ENCODE peak calls at places on chromosomes 12 and 14, in seven cellular contexts. I is GM12891, J is GM23338, H is HL-60, S is breast epithelium, D is stomach, F is prostate gland. V is an unnamed sample.

GRCh38 chr12:62834406-62834805 is 100.5 kb downstream of the PPM1H start:
- DNase-seq in S (no peak), J (no peak), F (no peak), D (no peak), H (no peak), I (no peak), V (no peak)

GRCh38 chr12:76706099-76706498 is 57.8 kb upstream of the ZDHHC17 start:
- DNase-seq in D (no peak), J (no peak), S (no peak), F (no peak), H (no peak), I (no peak), V (no peak)

GRCh38 chr12:116142936-116143882 is 134.3 kb downstream of the MED13L start:
- DNase-seq in S (no peak), H (no peak), F (no peak), D (no peak), I (no peak), J (no peak), V (peak; percentile 78)

GRCh38 chr14:34721129-34721528 is 6.7 kb upstream of the CFL2 start:
- DNase-seq in D (no peak), I (no peak), F (no peak), S (no peak), J (no peak), H (no peak), V (no peak)

GRCh38 chr14:95545769-95546168 is 10.9 kb downstream of the GLRX5 start:
- DNase-seq in D (no peak), J (no peak), H (no peak), S (no peak), I (no peak), F (no peak), V (no peak)

GRCh38 chr12:62801796-62802195 is 133.2 kb downstream of the PPM1H start:
- DNase-seq in D (no peak), F (no peak), J (no peak), H (no peak), S (no peak), I (no peak), V (no peak)

GRCh38 chr14:96221841-96222240 is 17.2 kb downstream of the BDKRB2 start:
- DNase-seq in I (no peak), H (no peak), J (no peak), F (no peak), S (no peak), D (no peak), V (no peak)

GRCh38 chr14:76080009-76080408 is 71.7 kb upstream of the GPATCH2L start:
- DNase-seq in H (no peak), S (no peak), F (no peak), J (no peak), I (no peak), D (no peak), V (no peak)

GRCh38 chr12:3172124-3173007 is 95.2 kb downstream of the TSPAN9 start:
- DNase-seq in D (no peak), H (no peak), S (no peak), I (no peak), J (peak; percentile 44), F (no peak), V (no peak)

GRCh38 chr12:119072463-119072862 is 91.1 kb downstream of the SRRM4 start:
- DNase-seq in I (no peak), H (no peak), S (no peak), J (no peak), F (no peak), D (no peak), V (no peak)

GRCh38 chr12:4813741-4814140 is 93.5 kb downstream of the GALNT8 start:
- DNase-seq in H (no peak), F (no peak), S (no peak), D (no peak), J (no peak), I (no peak), V (no peak)

GRCh38 chr12:48022676-48023385 is 18.6 kb upstream of the COL2A1 start:
- DNase-seq in F (peak; percentile 52), D (peak; percentile 65), S (no peak), J (peak; percentile 67), H (no peak), I (no peak), V (no peak)

GRCh38 chr14:67705211-67705610 is 3.5 kb downstream of the RDH12 start:
- DNase-seq in I (no peak), H (no peak), F (no peak), J (no peak), D (no peak), S (no peak), V (no peak)

GRCh38 chr12:126907900-126908764 is 1358.8 kb upstream of the TMEM132C start:
- DNase-seq in H (no peak), J (no peak), S (no peak), I (no peak), F (no peak), D (no peak), V (no peak)

GRCh38 chr12:120538281-120539156 is 4.4 kb downstream of the RNF10 start:
- DNase-seq in J (no peak), F (no peak), I (no peak), S (peak; percentile 64), D (peak; percentile 66), H (no peak), V (no peak)

GRCh38 chr14:36505193-36505815 is 14.7 kb downstream of the NKX2-1 start:
- DNase-seq in J (peak; percentile 77), H (no peak), I (no peak), F (no peak), D (no peak), S (no peak), V (no peak)

GRCh38 chr12:74021937-74022336 is 515.7 kb upstream of the ATXN7L3B start:
- DNase-seq in H (peak; percentile 5), S (no peak), J (peak; percentile 91), I (no peak), F (no peak), D (peak; percentile 48), V (no peak)

GRCh38 chr14:100304825-100305445 is 1.3 kb downstream of the SLC25A29 start:
- DNase-seq in D (peak; percentile 88), H (no peak), J (peak; percentile 87), F (peak; percentile 86), S (no peak), I (no peak), V (no peak)

GRCh38 chr14:100307215-100308111 is 1.2 kb upstream of the SLC25A29 start:
- DNase-seq in D (peak; percentile 46), F (no peak), J (peak; percentile 66), H (no peak), S (no peak), I (peak; percentile 39), V (no peak)

GRCh38 chr14:100305446-100306255 is 593 bp downstream of the SLC25A29 start:
- DNase-seq in I (no peak), D (peak; percentile 43), J (peak; percentile 63), F (peak; percentile 30), H (no peak), S (no peak), V (no peak)

GRCh38 chr14:100306506-100307214 is 416 bp upstream of the SLC25A29 start:
- DNase-seq in S (peak; percentile 77), D (peak; percentile 90), J (peak; percentile 97), H (peak; percentile 78), I (peak; percentile 95), F (peak; percentile 92), V (no peak)

DNA sequence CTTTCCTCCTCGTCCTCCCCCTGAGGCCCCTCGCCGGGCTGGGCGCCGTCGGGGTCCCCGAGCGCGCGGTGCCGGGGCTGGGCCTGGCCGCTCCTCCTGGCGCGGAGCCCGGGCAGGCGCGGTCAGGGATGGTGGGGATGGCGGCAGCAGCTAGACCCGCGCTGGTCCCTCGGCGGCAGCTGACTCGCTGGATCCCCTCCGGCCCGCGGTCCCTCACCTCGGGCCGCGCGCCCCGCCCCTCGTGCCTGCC is at the start of gene SLC25A29:
- DNase-seq in F (no peak), D (no peak), J (no peak), I (no peak), S (no peak), H (no peak), V (no peak)
- TF ChIP-seq POLR2AphosphoS5 in F (no peak), D (peak; percentile 71), J (peak; percentile 61), I (no peak), S (no peak), H (no peak), V (no peak)

GRCh38 chr14:20456971-20457370 is 1.9 kb downstream of the APEX1 start:
- DNase-seq in J (no peak), F (no peak), D (no peak), S (no peak), I (no peak), H (peak; percentile 75), V (no peak)
- TF ChIP-seq POLR2AphosphoS5 in J (no peak), F (no peak), D (no peak), S (no peak), I (peak; percentile 18), H (peak; percentile 86), V (no peak)

GRCh38 chr12:124869011-124869665 is 5.5 kb upstream of the SCARB1 start:
- DNase-seq in J (peak; percentile 55), I (no peak), D (no peak), S (no peak), H (peak; percentile 76), F (no peak), V (no peak)
- TF ChIP-seq POLR2AphosphoS5 in J (no peak), I (no peak), D (no peak), S (no peak), H (peak; percentile 91), F (no peak), V (no peak)

GRCh38 chr12:104181313-104181712 is 34.3 kb upstream of the TXNRD1 start:
- DNase-seq in F (no peak), D (no peak), J (no peak), S (no peak), I (no peak), H (no peak), V (no peak)
- TF ChIP-seq POLR2AphosphoS5 in F (no peak), D (no peak), J (no peak), S (no peak), I (no peak), H (no peak), V (no peak)

GRCh38 chr12:131116437-131117117 is 162.9 kb downstream of the ADGRD1 start:
- DNase-seq in H (no peak), F (no peak), D (no peak), S (peak; percentile 26), I (no peak), J (peak; percentile 72), V (no peak)
- TF ChIP-seq POLR2AphosphoS5 in H (no peak), F (no peak), D (no peak), S (peak; percentile 7), I (no peak), J (no peak), V (no peak)

DNA sequence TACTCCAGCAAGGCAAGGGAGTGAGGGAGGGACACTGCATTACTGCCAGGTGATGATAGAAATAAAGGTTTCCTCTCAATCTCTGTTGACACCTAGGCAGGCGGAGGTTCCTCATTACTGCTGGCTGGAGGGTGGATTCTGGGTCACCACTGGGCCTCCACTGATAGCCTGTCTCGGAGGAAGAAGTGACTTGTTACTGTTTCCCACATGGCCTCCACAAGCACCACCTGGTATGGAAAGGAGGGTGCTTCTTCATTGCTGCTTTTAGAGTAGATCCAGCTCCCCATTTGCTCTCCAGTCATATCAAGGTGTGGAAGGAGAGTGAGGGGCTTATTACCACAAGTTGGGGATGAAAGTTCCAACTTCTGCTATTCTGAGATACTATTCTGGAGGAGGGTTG is 6.4 kb downstream of the PRR4 start:
- DNase-seq in D (no peak), J (no peak), I (no peak), H (no peak), S (no peak), F (no peak), V (no peak)
- TF ChIP-seq POLR2AphosphoS5 in D (no peak), J (no peak), I (no peak), H (no peak), S (no peak), F (no peak), V (no peak)